ENCODE peak calls at places on chromosomes 12 and 14, in four cellular contexts. Q is endodermal cell, O is T-cell, M is sigmoid colon. S is an unnamed sample.
A peak's percentile ranks its signal among the peaks of the same experiment; 100 is the strongest.

GRCh38 chr12:5124401-5124800 is 80.7 kb downstream of the KCNA5 start:
- DNase-seq in M (no peak), Q (no peak), O (no peak), S (no peak)

GRCh38 chr14:91751719-91752118 is 19.8 kb upstream of the CATSPERB start:
- DNase-seq in O (no peak), M (no peak), Q (no peak), S (no peak)

GRCh38 chr14:51283402-51283825 is 43.4 kb downstream of the TMX1 start:
- DNase-seq in Q (no peak), M (no peak), O (no peak), S (no peak)

GRCh38 chr12:90888316-90888715 is 66.7 kb downstream of the CCER1 start:
- DNase-seq in Q (no peak), M (no peak), O (no peak), S (no peak)

GRCh38 chr14:37515761-37516160 is 79.3 kb downstream of the FOXA1 start:
- DNase-seq in O (no peak), M (no peak), Q (no peak), S (no peak)

GRCh38 chr12:106226884-106227640 is 20.8 kb downstream of the CKAP4 start:
- DNase-seq in Q (peak; percentile 79), O (peak; percentile 10), M (no peak), S (no peak)

GRCh38 chr14:74419086-74419485 is 6.9 kb downstream of the SYNDIG1L start:
- DNase-seq in O (no peak), Q (no peak), M (no peak), S (no peak)

GRCh38 chr14:77026930-77027537 is 1.5 kb downstream of the IRF2BPL start:
- DNase-seq in M (peak; percentile 79), Q (peak; percentile 74), O (peak; percentile 35), S (no peak)

GRCh38 chr14:61573321-61573720 is 122.0 kb upstream of the HIF1A start:
- DNase-seq in O (no peak), Q (no peak), M (no peak), S (no peak)

GRCh38 chr12:52741378-52742195 is 35.6 kb downstream of the KRT76 start:
- DNase-seq in O (peak; percentile 39), Q (peak; percentile 97), M (no peak), S (no peak)

GRCh38 chr12:100706029-100706428 is 88.5 kb upstream of the ANO4 start:
- DNase-seq in Q (no peak), M (no peak), O (no peak), S (no peak)

GRCh38 chr12:44716681-44717080 is 159.4 kb downstream of the NELL2 start:
- DNase-seq in M (no peak), Q (no peak), O (no peak), S (no peak)

GRCh38 chr14:103398427-103399195 is 13.4 kb downstream of the MARK3 start:
- DNase-seq in Q (no peak), O (no peak), M (no peak), S (no peak)

GRCh38 chr14:105502446-105503295 is 11.6 kb downstream of the TEDC1 start:
- DNase-seq in Q (no peak), M (peak; percentile 42), O (no peak), S (peak; percentile 77)

GRCh38 chr12:125110641-125111360 is 45.6 kb downstream of the AACS start:
- DNase-seq in Q (no peak), M (no peak), O (no peak), S (no peak)

GRCh38 chr12:14828896-14829295 is 14.4 kb downstream of the ART4 start:
- DNase-seq in M (no peak), O (no peak), Q (peak; percentile 55), S (no peak)

GRCh38 chr12:39005671-39006070 is 100.3 kb upstream of the CPNE8 start:
- DNase-seq in O (no peak), Q (no peak), M (no peak), S (no peak)

GRCh38 chr12:68611094-68611818 is 557 bp downstream of the RAP1B start:
- DNase-seq in Q (peak; percentile 88), M (peak; percentile 89), O (peak; percentile 27), S (no peak)

GRCh38 chr12:48903982-48904411 is 21.3 kb downstream of the FKBP11 start:
- DNase-seq in Q (peak; percentile 98), O (peak; percentile 86), M (peak; percentile 84), S (peak; percentile 68)

GRCh38 chr12:111730420-111730819 is 36.3 kb upstream of the ALDH2 start:
- DNase-seq in O (no peak), M (no peak), Q (no peak), S (no peak)

GRCh38 chr12:131112690-131113290 is 159.1 kb downstream of the ADGRD1 start:
- DNase-seq in Q (no peak), M (peak; percentile 48), O (no peak), S (peak; percentile 30)

GRCh38 chr12:79326663-79327062 is 364.1 kb downstream of the PAWR start:
- DNase-seq in M (no peak), Q (no peak), O (no peak), S (no peak)

GRCh38 chr14:50792058-50792477 is 38.9 kb downstream of the NIN start:
- DNase-seq in M (no peak), O (no peak), Q (no peak), S (no peak)

S was measured in chondrocyte.